ENCODE peak calls at places on chromosomes 16 and 17, in ten cellular contexts. E is NB4; I is activated T-cell treated with anti-CD3 and anti-CD28 coated beads, Interleukin-2, amount 50 U/mL, for 72 hours; R is SK-N-SH; T is stimulated activated CD4-positive, alpha-beta T cell treated with anti-CD3 and anti-CD28 coated beads, Interleukin-15, amount 100 ng/mL, for 1 hour; X is AG04449; Q is MCF 10A; A is body of pancreas; L is mucosa of gallbladder; W is ELR. K is an unnamed sample.

GRCh38 chr16:58605562-58605961 is 24.1 kb downstream of the CNOT1 start:
- DNase-seq in E (no peak), R (no peak), A (no peak), L (no peak), W (no peak), I (no peak), X (no peak), Q (no peak), T (no peak), K (no peak)

GRCh38 chr17:77323413-77324171 is 182.8 kb downstream of the SEC14L1 start:
- DNase-seq in L (peak), R (peak), E (peak), T (no peak), I (no peak), A (peak), Q (peak), X (no peak), W (peak), K (no peak)

GRCh38 chr16:4618645-4619418 is 4.1 kb upstream of the UBALD1 start:
- DNase-seq in W (no peak), T (no peak), X (no peak), A (no peak), E (no peak), R (no peak), I (no peak), L (no peak), Q (peak), K (peak)

GRCh38 chr17:27310548-27311110 is 16.7 kb downstream of the WSB1 start:
- DNase-seq in W (no peak), E (no peak), R (no peak), I (no peak), A (no peak), Q (no peak), L (no peak), X (no peak), T (no peak), K (no peak)

GRCh38 chr16:66161942-66162341 is 204.5 kb upstream of the CDH5 start:
- DNase-seq in X (no peak), R (no peak), A (no peak), W (no peak), Q (no peak), T (no peak), E (peak), I (no peak), L (no peak), K (no peak)

GRCh38 chr16:12531937-12532336 is 271.8 kb downstream of the CPPED1 start:
- DNase-seq in Q (no peak), L (no peak), R (no peak), A (no peak), T (no peak), X (no peak), E (peak), W (no peak), I (no peak), K (peak)

GRCh38 chr16:70605284-70605659 is 41.1 kb upstream of the IL34 start:
- DNase-seq in E (no peak), R (no peak), A (no peak), L (no peak), I (no peak), X (no peak), T (no peak), W (no peak), Q (no peak), K (no peak)

GRCh38 chr17:63652106-63652505 is 29.9 kb downstream of the MAP3K3 start:
- DNase-seq in L (no peak), E (no peak), R (no peak), I (no peak), Q (no peak), T (no peak), A (no peak), W (no peak), X (no peak), K (no peak)

GRCh38 chr17:50950002-50950877 is 84.1 kb upstream of the TOB1 start:
- DNase-seq in A (peak), W (peak), R (peak), E (peak), Q (peak), T (peak), L (peak), X (peak), I (peak), K (peak)

GRCh38 chr17:81484195-81484979 is 28.2 kb downstream of the ACTG1 start:
- DNase-seq in Q (peak), T (peak), L (peak), R (peak), W (peak), E (peak), X (no peak), A (peak), I (peak), K (peak)

GRCh38 chr16:74099530-74099929 is 197.1 kb upstream of the PSMD7 start:
- DNase-seq in T (no peak), I (no peak), A (no peak), L (no peak), E (no peak), W (no peak), R (no peak), Q (no peak), X (no peak), K (no peak)

GRCh38 chr17:71438631-71439146 is 682.1 kb upstream of the SOX9 start:
- DNase-seq in W (peak), Q (peak), R (peak), E (no peak), X (peak), L (no peak), A (no peak), I (no peak), T (no peak), K (peak)

GRCh38 chr17:17568772-17569195 is 22.7 kb downstream of the PEMT start:
- DNase-seq in R (peak), Q (peak), L (peak), W (peak), I (peak), T (peak), E (peak), A (peak), X (no peak), K (peak)

GRCh38 chr17:82978765-82979349 is 100.6 kb upstream of the METRNL start:
- DNase-seq in E (peak), T (no peak), I (no peak), Q (no peak), R (no peak), X (no peak), L (no peak), W (no peak), A (no peak), K (no peak)

GRCh38 chr16:11835891-11836652 is 15.3 kb downstream of the RSL1D1 start:
- DNase-seq in R (no peak), T (no peak), W (peak), X (no peak), I (no peak), Q (peak), A (no peak), E (no peak), L (no peak), K (peak)

GRCh38 chr17:32223703-32224102 is 41.9 kb upstream of the RHBDL3 start:
- DNase-seq in X (no peak), E (no peak), A (no peak), T (no peak), W (no peak), L (no peak), Q (no peak), I (no peak), R (no peak), K (no peak)

GRCh38 chr16:75080205-75081029 is 36.2 kb downstream of the LDHD start:
- DNase-seq in A (no peak), W (peak), L (no peak), E (peak), Q (no peak), R (no peak), I (no peak), X (peak), T (no peak), K (peak)

GRCh38 chr17:79707931-79708891 is 22.5 kb upstream of the ENPP7 start:
- DNase-seq in R (peak), L (peak), Q (peak), W (peak), T (peak), I (peak), E (peak), A (peak), X (no peak), K (peak)

GRCh38 chr17:60040843-60041242 is 37.9 kb downstream of the HEATR6 start:
- DNase-seq in I (no peak), Q (no peak), L (no peak), X (no peak), A (no peak), R (no peak), E (no peak), W (no peak), T (no peak), K (no peak)